ENCODE peak calls at places on chromosomes 4 and X, in five cellular contexts. Q, H, L, S and I are unnamed samples.

GRCh38 chr4:118058955-118059354 is 24.7 kb downstream of the NDST3 start:
- DNase-seq in Q (no peak), H (no peak), L (no peak), S (no peak), I (no peak)

GRCh38 chrX:74383611-74384010 is 37.7 kb upstream of the SLC16A2 start:
- DNase-seq in Q (no peak), H (peak; percentile 27), L (peak; percentile 66), S (no peak), I (no peak)

GRCh38 chrX:48958635-48959094 is 1.3 kb upstream of the OTUD5 start:
- DNase-seq in Q (no peak), H (peak; percentile 48), L (peak; percentile 31), S (no peak), I (peak; percentile 50)

GRCh38 chrX:134526399-134526798 is 66.4 kb downstream of the HPRT1 start:
- DNase-seq in Q (no peak), H (no peak), L (no peak), S (no peak), I (no peak)

GRCh38 chrX:10049246-10049645 is 82.1 kb downstream of the CLDN34 start:
- DNase-seq in Q (no peak), H (no peak), L (no peak), S (no peak), I (no peak)

GRCh38 chrX:17922303-17922702 is 61.2 kb upstream of the RAI2 start:
- DNase-seq in Q (no peak), H (no peak), L (no peak), S (no peak), I (no peak)

GRCh38 chr4:145756244-145756643 is 76.3 kb downstream of the C4orf51 start:
- DNase-seq in Q (no peak), H (no peak), L (no peak), S (no peak), I (no peak)

GRCh38 chr4:83644677-83645639 is 109.0 kb downstream of the GPAT3 start:
- DNase-seq in Q (no peak), H (peak; percentile 21), L (peak; percentile 76), S (no peak), I (no peak)

GRCh38 chr4:147645099-147645498 is 27.9 kb downstream of the TMEM184C start:
- DNase-seq in Q (no peak), H (no peak), L (no peak), S (no peak), I (no peak)

GRCh38 chr4:159191989-159192388 is 89.1 kb downstream of the RAPGEF2 start:
- DNase-seq in Q (no peak), H (no peak), L (peak; percentile 86), S (no peak), I (no peak)

GRCh38 chr4:167774646-167775045 is 317.7 kb upstream of the ANXA10 start:
- DNase-seq in Q (no peak), H (no peak), L (no peak), S (no peak), I (no peak)

GRCh38 chr4:122548452-122548851 is 72.4 kb downstream of the IL21 start:
- DNase-seq in Q (no peak), H (no peak), L (no peak), S (no peak), I (no peak)

GRCh38 chr4:146346276-146346675 is 131.9 kb downstream of the REELD1 start:
- DNase-seq in Q (no peak), H (no peak), L (no peak), S (no peak), I (no peak)

GRCh38 chr4:98386-98785 is 25.9 kb upstream of the ZNF718 start:
- DNase-seq in Q (no peak), H (no peak), L (no peak), S (no peak), I (no peak)
- H3K9me3 ChIP-seq in Q (peaks cover 74% of the 10 kb centered on the region), H (no peaks in the 10 kb centered on the region), L (peaks cover 61% of the 10 kb centered on the region), S (peaks cover 94% of the 10 kb centered on the region), I (peaks cover 56% of the 10 kb centered on the region)

GRCh38 chrX:42975906-42976305 is 197.9 kb upstream of the PPP1R2C start:
- DNase-seq in Q (no peak), H (no peak), L (no peak), S (no peak), I (no peak)
- H3K9me3 ChIP-seq in Q (no peaks in the 10 kb centered on the region), H (no peaks in the 10 kb centered on the region), L (no peaks in the 10 kb centered on the region), S (no peaks in the 10 kb centered on the region), I (no peaks in the 10 kb centered on the region)

GRCh38 chrX:44227981-44228380 is 115.5 kb downstream of the EFHC2 start:
- DNase-seq in Q (no peak), H (no peak), L (no peak), S (no peak), I (no peak)
- H3K9me3 ChIP-seq in Q (no peaks in the 10 kb centered on the region), H (no peaks in the 10 kb centered on the region), L (no peaks in the 10 kb centered on the region), S (no peaks in the 10 kb centered on the region), I (no peaks in the 10 kb centered on the region)

DNA sequence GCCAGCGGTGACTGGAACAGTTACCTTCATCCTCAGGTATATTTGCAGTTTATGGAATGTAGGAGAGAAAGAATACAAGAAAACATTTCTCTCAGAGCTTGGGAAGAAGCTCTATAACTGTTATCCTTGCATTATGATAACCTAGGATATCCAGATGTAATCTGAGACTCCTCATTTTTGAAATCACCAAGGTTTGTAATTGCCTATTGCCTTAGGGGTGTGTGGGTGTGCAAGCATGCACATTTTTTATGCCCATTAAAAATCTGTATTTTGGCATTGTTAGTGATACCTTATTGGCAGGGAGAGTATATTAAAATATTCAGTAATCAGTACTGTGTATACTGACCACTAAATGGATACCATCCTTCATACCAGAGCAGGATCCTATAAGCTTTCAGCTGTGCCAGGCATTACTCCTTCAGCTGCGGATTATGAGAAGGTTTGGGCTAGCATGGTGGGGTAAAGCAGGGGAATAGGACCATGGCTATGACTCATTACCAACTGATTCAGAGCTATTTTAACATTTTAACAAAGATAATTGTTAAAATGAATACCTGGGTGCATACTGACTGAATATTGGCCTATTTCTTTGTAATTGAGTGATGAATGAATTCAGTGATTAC is 8.4 kb downstream of the SEC24B start:
- DNase-seq in Q (no peak), H (no peak), L (no peak), S (no peak), I (no peak)
- H3K9me3 ChIP-seq in Q (no peaks in the 10 kb centered on the region), H (no peaks in the 10 kb centered on the region), L (peaks cover 8% of the 10 kb centered on the region), S (peaks cover 5% of the 10 kb centered on the region), I (no peaks in the 10 kb centered on the region)

GRCh38 chrX:69530306-69530705 is 26.2 kb downstream of the NALF2 start:
- DNase-seq in Q (no peak), H (no peak), L (no peak), S (no peak), I (no peak)
- H3K9me3 ChIP-seq in Q (no peaks in the 10 kb centered on the region), H (no peaks in the 10 kb centered on the region), L (no peaks in the 10 kb centered on the region), S (no peaks in the 10 kb centered on the region), I (no peaks in the 10 kb centered on the region)

GRCh38 chrX:153709726-153710674 is 14.2 kb downstream of the BCAP31 start:
- DNase-seq in Q (no peak), H (no peak), L (no peak), S (no peak), I (peak; percentile 69)
- H3K9me3 ChIP-seq in Q (no peaks in the 10 kb centered on the region), H (no peaks in the 10 kb centered on the region), L (no peaks in the 10 kb centered on the region), S (no peaks in the 10 kb centered on the region), I (no peaks in the 10 kb centered on the region)

DNA sequence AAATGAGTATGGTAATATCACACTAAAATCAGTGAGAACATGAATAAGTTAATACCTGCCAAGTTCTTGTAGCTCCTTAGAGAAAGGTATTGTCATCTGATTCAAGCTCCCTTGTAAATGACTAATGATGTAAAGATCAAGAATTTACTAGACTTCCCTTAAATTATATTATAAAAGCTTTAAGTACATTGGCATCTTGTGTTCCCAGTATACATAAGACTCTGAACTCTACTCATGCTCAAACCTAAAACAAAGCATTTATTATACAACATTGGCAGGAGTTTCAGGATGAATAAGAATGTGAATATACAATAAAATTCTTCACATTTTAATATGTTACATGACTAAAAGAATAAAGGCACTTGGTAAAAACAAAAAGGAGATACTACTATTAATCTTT is 126.8 kb upstream of the UNC5C start:
- DNase-seq in Q (no peak), H (no peak), L (no peak), S (no peak), I (no peak)
- H3K9me3 ChIP-seq in Q (no peaks in the 10 kb centered on the region), H (no peaks in the 10 kb centered on the region), L (no peaks in the 10 kb centered on the region), S (no peaks in the 10 kb centered on the region), I (no peaks in the 10 kb centered on the region)